ENCODE peak calls at places on chromosome 7, in four cellular contexts. N, C, F and J are unnamed samples. For H3K9me3, the result is how much of the 10 kb centered on the place peaks cover.

GRCh38 chr7:141189231-141189630 is 115.4 kb downstream of the TMEM178B start:
- DNase-seq in N (no peak), C (no peak), F (no peak), J (no peak)

GRCh38 chr7:26451997-26452396 is 160.3 kb downstream of the SNX10 start:
- DNase-seq in N (no peak), C (no peak), F (no peak), J (no peak)

GRCh38 chr7:36048902-36049240 is 104.2 kb upstream of the EEPD1 start:
- DNase-seq in N (no peak), C (peak), F (no peak), J (no peak)

GRCh38 chr7:39133088-39133487 is 155.4 kb downstream of the POU6F2 start:
- DNase-seq in N (no peak), C (no peak), F (no peak), J (no peak)

GRCh38 chr7:13240349-13240748 is 552.9 kb downstream of the ARL4A start:
- DNase-seq in N (no peak), C (peak), F (no peak), J (no peak)

GRCh38 chr7:55515569-55516279 is 56.6 kb downstream of the VOPP1 start:
- DNase-seq in N (no peak), C (no peak), F (peak), J (no peak)

GRCh38 chr7:18843979-18844378 is 273.5 kb downstream of the TWIST1 start:
- DNase-seq in N (no peak), C (no peak), F (no peak), J (no peak)

GRCh38 chr7:155483245-155483644 is 25.3 kb downstream of the EN2 start:
- DNase-seq in N (peak), C (no peak), F (peak), J (no peak)

GRCh38 chr7:138781004-138781403 is 16.8 kb upstream of the TMEM213 start:
- DNase-seq in N (no peak), C (no peak), F (no peak), J (no peak)

GRCh38 chr7:33836797-33837355 is 68.5 kb upstream of the BMPER start:
- DNase-seq in N (no peak), C (peak), F (no peak), J (no peak)

GRCh38 chr7:97733276-97734206 is 1.7 kb downstream of the TAC1 start:
- DNase-seq in N (peak), C (no peak), F (no peak), J (no peak)

GRCh38 chr7:43612599-43613589 is 30.0 kb downstream of the STK17A start:
- DNase-seq in N (no peak), C (peak), F (no peak), J (no peak)

DNA sequence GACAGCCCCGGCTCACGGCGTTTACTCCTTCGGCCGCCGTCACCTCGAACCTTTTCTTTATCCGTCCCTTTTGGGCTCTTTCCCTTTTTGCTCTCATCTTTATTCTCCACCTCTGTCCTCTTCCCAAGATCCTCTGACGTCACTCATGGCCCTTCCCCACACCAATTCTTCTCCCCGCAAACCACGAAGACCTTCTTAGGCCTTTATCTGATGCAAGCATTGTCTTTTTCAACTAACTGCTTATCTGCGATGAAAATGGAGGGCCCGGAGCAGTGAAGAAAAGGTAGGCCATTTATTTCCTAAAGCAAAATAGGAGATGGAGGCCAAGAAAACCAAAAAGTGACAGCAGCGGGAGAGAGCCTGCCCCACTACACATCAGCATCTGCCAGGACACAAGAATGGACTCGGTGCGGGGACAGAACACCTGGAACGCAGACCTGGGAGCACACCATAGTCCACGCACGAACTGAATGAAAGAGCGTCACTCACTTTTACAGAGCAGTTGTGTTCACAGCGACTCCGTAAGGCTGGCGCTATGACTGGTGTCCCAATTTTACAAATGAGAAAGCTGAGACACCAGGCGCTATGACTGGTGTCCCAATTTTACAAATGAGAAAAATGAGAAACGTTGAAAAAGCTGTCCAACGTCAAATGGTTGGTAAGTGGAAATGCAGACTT is 45.3 kb downstream of the ZNF777 start:
- DNase-seq in N (no peak), C (peak), F (no peak), J (no peak)
- H3K4me3 ChIP-seq in N (no peak), C (no peak), F (peak), J (peak)

DNA sequence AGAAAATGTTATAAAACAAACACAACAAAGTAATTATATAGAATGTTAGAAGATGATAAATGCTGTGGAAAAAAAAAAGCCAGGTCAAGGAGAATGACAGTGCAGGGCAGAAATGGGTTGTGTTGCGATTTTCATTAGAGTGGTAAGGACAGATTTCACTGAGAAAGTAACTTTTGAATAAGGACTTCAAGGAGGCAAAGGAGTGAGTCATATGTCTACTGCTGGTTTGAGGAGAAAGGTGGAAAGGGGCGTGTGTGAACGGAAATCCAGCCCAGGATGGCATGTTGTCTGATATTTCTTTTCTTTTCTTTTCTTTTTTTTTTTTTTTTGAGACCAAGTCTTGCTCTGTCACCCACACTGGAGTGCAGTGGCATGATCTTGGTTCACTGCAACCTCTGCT is 12.3 kb upstream of the DLD start:
- DNase-seq in N (no peak), C (no peak), F (no peak), J (no peak)
- H3K27ac ChIP-seq in N (no peak), C (no peak), F (no peak), J (no peak)

GRCh38 chr7:158083526-158084310 is 503.9 kb downstream of the PTPRN2 start:
- DNase-seq in N (peak), C (no peak), F (no peak), J (no peak)
- H3K9me3 ChIP-seq in N (under half), C (half or more), F (under half), J (under half)

GRCh38 chr7:151724920-151725584 is 151.9 kb downstream of the PRKAG2 start:
- DNase-seq in N (peak), C (no peak), F (no peak), J (no peak)

GRCh38 chr7:151725844-151726770 is 150.8 kb downstream of the PRKAG2 start:
- DNase-seq in N (peak), C (peak), F (peak), J (no peak)

GRCh38 chr7:151723321-151723720 is 153.6 kb downstream of the PRKAG2 start:
- DNase-seq in N (no peak), C (no peak), F (no peak), J (peak)

GRCh38 chr7:151722533-151722932 is 154.4 kb downstream of the PRKAG2 start:
- DNase-seq in N (no peak), C (no peak), F (no peak), J (no peak)

GRCh38 chr7:151724250-151724915 is 152.5 kb downstream of the PRKAG2 start:
- DNase-seq in N (peak), C (no peak), F (no peak), J (no peak)
- H3K4me3 ChIP-seq in N (no peak), C (no peak), F (no peak), J (no peak)